ENCODE peak calls at places on chromosome 11, in four cellular contexts. C is cardiac fibroblast, J is hepatocyte, N is fibroblast of the aortic adventitia. G is an unnamed sample.

GRCh38 chr11:16750417-16750816 is 12.0 kb downstream of the C11orf58 start:
- DNase-seq in C (no peak), J (no peak), N (no peak), G (no peak)

GRCh38 chr11:121672630-121673487 is 220.1 kb upstream of the SORL1-AS1 start:
- DNase-seq in J (peak), C (peak), N (peak), G (peak)

GRCh38 chr11:110377451-110377850 is 52.3 kb upstream of the FDX1 start:
- DNase-seq in N (no peak), J (no peak), C (no peak), G (no peak)

GRCh38 chr11:86727105-86727504 is 54.7 kb upstream of the ME3 start:
- DNase-seq in N (no peak), J (no peak), C (no peak), G (no peak)

GRCh38 chr11:7571640-7572000 is 57.8 kb downstream of the PPFIBP2 start:
- DNase-seq in N (peak), C (peak), J (peak), G (peak)

GRCh38 chr11:2177081-2177480 is 5.5 kb upstream of the TH start:
- DNase-seq in J (no peak), N (no peak), C (no peak), G (no peak)

GRCh38 chr11:65381721-65382035 is 768 bp downstream of the SLC25A45 start:
- DNase-seq in J (no peak), N (peak), C (peak), G (peak)

GRCh38 chr11:84899134-84899533 is 728.0 kb downstream of the DLG2 start:
- DNase-seq in N (no peak), C (no peak), J (no peak), G (peak)

GRCh38 chr11:103202048-103202651 is 92.9 kb downstream of the DYNC2H1 start:
- DNase-seq in N (peak), C (peak), J (peak), G (peak)

GRCh38 chr11:64337538-64338249 is 2.3 kb upstream of the CCDC88B start:
- DNase-seq in N (peak), J (no peak), C (no peak), G (peak)

GRCh38 chr11:64341429-64341828 is 1.4 kb downstream of the CCDC88B start:
- DNase-seq in J (peak), N (no peak), C (no peak), G (no peak)

GRCh38 chr11:64340671-64341335 is 799 bp downstream of the CCDC88B start:
- DNase-seq in N (no peak), C (no peak), J (peak), G (no peak)

GRCh38 chr11:64339319-64339718 is 685 bp upstream of the CCDC88B start:
- DNase-seq in N (no peak), C (no peak), J (no peak), G (no peak)

GRCh38 chr11:64339754-64340408 is at the start of gene CCDC88B:
- DNase-seq in J (peak), N (no peak), C (no peak), G (no peak)
- H3K4me3 ChIP-seq in J (no peak), N (no peak), C (no peak), G (no peak)

GRCh38 chr11:119645018-119645417 is 84.0 kb downstream of the NECTIN1 start:
- DNase-seq in N (no peak), C (no peak), J (no peak), G (no peak)

GRCh38 chr11:119643212-119643877 is 85.7 kb downstream of the NECTIN1 start:
- DNase-seq in J (no peak), N (no peak), C (no peak), G (no peak)

GRCh38 chr11:119644502-119644901 is 84.5 kb downstream of the NECTIN1 start:
- DNase-seq in N (no peak), C (no peak), J (no peak), G (no peak)

GRCh38 chr11:119641991-119642745 is 86.8 kb downstream of the NECTIN1 start:
- DNase-seq in N (no peak), J (no peak), C (peak), G (no peak)

GRCh38 chr11:119643878-119644225 is 85.1 kb downstream of the NECTIN1 start:
- DNase-seq in N (no peak), J (no peak), C (no peak), G (no peak)
- TF ChIP-seq CTCF in N (no peak), J (no peak), C (no peak), G (no peak)

GRCh38 chr11:111926505-111927391 is 8.0 kb downstream of the C11orf52 start:
- DNase-seq in J (peak), N (peak), C (peak), G (peak)

GRCh38 chr11:111922803-111923202 is 4.1 kb downstream of the C11orf52 start:
- DNase-seq in C (peak), N (peak), J (no peak), G (peak)

GRCh38 chr11:111925953-111926352 is 7.2 kb downstream of the C11orf52 start:
- DNase-seq in J (no peak), C (no peak), N (no peak), G (no peak)

GRCh38 chr11:111923351-111923788 is 4.7 kb downstream of the C11orf52 start:
- DNase-seq in N (peak), C (peak), J (no peak), G (peak)

GRCh38 chr11:111923951-111924350 is 5.2 kb downstream of the C11orf52 start:
- DNase-seq in C (no peak), J (no peak), N (no peak), G (no peak)
- H3K4me3 ChIP-seq in C (no peak), J (no peak), N (no peak), G (no peak)

DNA sequence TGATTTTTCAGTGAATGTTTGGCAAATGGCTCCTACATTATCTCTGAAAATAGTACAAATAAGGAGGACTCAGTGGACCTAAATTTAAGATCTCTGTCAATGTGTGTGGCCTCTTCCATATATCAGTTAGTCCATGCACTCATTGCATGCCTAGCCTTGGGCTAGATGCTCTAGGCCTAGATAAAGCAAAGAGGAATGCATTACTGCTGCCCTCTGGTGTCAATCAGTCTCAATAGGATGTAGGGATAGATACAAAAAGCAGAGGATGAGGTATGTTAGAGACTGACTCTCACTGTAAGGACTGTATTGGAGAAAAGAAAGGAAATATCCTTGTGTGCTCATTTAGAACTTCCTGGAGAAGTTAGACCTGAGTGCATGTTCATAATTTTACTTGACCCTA is 42.0 kb downstream of the MS4A2 start:
- DNase-seq in J (peak), C (peak), N (no peak), G (no peak)
- TF ChIP-seq CTCF in J (peak), C (no peak), N (no peak), G (peak)

GRCh38 chr11:60972182-60973030 is 926 bp downstream of the CD6 start:
- DNase-seq in N (no peak), C (no peak), J (no peak), G (no peak)
- H3K4me3 ChIP-seq in N (no peak), C (no peak), J (no peak), G (no peak)